ENCODE peak calls at places on chromosomes 3 and 15, in five cellular contexts. R, V, S, A and X are unnamed samples.
A peak's percentile ranks its signal among the peaks of the same experiment; 100 is the strongest.

GRCh38 chr3:65379223-65379622 is 659.5 kb downstream of the MAGI1 start:
- DNase-seq in R (no peak), V (no peak), S (no peak), A (no peak), X (no peak)

GRCh38 chr15:40320931-40321371 is 2.5 kb upstream of the INAFM2 start:
- DNase-seq in R (peak; percentile 66), V (peak; percentile 78), S (peak; percentile 69), A (no peak), X (peak; percentile 53)

GRCh38 chr3:144073698-144074097 is 102.1 kb downstream of the DIPK2A start:
- DNase-seq in R (no peak), V (no peak), S (no peak), A (no peak), X (no peak)

GRCh38 chr3:143535994-143536784 is 312.1 kb downstream of the SLC9A9 start:
- DNase-seq in R (no peak), V (no peak), S (no peak), A (peak; percentile 43), X (no peak)

GRCh38 chr3:53642211-53642610 is 147.8 kb downstream of the CACNA1D start:
- DNase-seq in R (no peak), V (no peak), S (no peak), A (no peak), X (no peak)

GRCh38 chr3:177905173-177905894 is 630.9 kb upstream of the KCNMB2 start:
- DNase-seq in R (no peak), V (no peak), S (no peak), A (no peak), X (no peak)

GRCh38 chr3:27542469-27542868 is 58.3 kb upstream of the SLC4A7 start:
- DNase-seq in R (no peak), V (no peak), S (no peak), A (no peak), X (no peak)

GRCh38 chr3:61530355-61530754 is 31.0 kb upstream of the PTPRG start:
- DNase-seq in R (peak; percentile 59), V (peak; percentile 26), S (no peak), A (no peak), X (peak; percentile 27)

GRCh38 chr3:45462522-45463262 is 74.3 kb downstream of the LARS2 start:
- DNase-seq in R (no peak), V (no peak), S (no peak), A (no peak), X (no peak)

GRCh38 chr3:14297305-14297704 is 105.1 kb upstream of the SLC6A6 start:
- DNase-seq in R (no peak), V (no peak), S (no peak), A (no peak), X (no peak)

GRCh38 chr15:89400997-89401590 is 66.5 kb upstream of the POLG start:
- DNase-seq in R (no peak), V (no peak), S (no peak), A (no peak), X (no peak)

GRCh38 chr3:188901126-188901525 is 270.6 kb upstream of the TPRG1 start:
- DNase-seq in R (no peak), V (no peak), S (no peak), A (no peak), X (no peak)

GRCh38 chr15:55873024-55873745 is 120.2 kb downstream of the NEDD4 start:
- DNase-seq in R (no peak), V (peak; percentile 10), S (no peak), A (no peak), X (no peak)

GRCh38 chr3:118478706-118479276 is 555.9 kb downstream of the IGSF11 start:
- DNase-seq in R (no peak), V (no peak), S (no peak), A (no peak), X (no peak)

GRCh38 chr3:98670020-98670419 is 76.6 kb upstream of the CPOX start:
- DNase-seq in R (no peak), V (no peak), S (no peak), A (no peak), X (no peak)

GRCh38 chr3:11539677-11540076 is 104.0 kb downstream of the VGLL4 start:
- DNase-seq in R (no peak), V (no peak), S (no peak), A (no peak), X (no peak)

GRCh38 chr3:9770276-9770812 is 597 bp upstream of the CAMK1 start:
- DNase-seq in R (peak; percentile 74), V (peak; percentile 40), S (no peak), A (no peak), X (no peak)

GRCh38 chr15:34886134-34886533 is 83.4 kb downstream of the AQR start:
- DNase-seq in R (no peak), V (no peak), S (no peak), A (no peak), X (no peak)

GRCh38 chr3:154615451-154615850 is 185.5 kb upstream of the GPR149 start:
- DNase-seq in R (no peak), V (no peak), S (no peak), A (no peak), X (no peak)

GRCh38 chr15:63997715-63998442 is 48.4 kb downstream of the DAPK2 start:
- DNase-seq in R (no peak), V (no peak), S (no peak), A (no peak), X (no peak)

GRCh38 chr3:184186902-184187207 is 856 bp downstream of the ABCF3 start:
- DNase-seq in R (no peak), V (no peak), S (no peak), A (no peak), X (no peak)

GRCh38 chr3:129184396-129184656 is 630 bp upstream of the CNBP start:
- DNase-seq in R (peak; percentile 47), V (peak; percentile 62), S (peak; percentile 24), A (no peak), X (peak; percentile 47)

GRCh38 chr15:101063212-101063611 is 144.1 kb downstream of the LRRK1 start:
- DNase-seq in R (no peak), V (no peak), S (no peak), A (no peak), X (no peak)

GRCh38 chr3:30145281-30145680 is 461.1 kb upstream of the TGFBR2 start:
- DNase-seq in R (no peak), V (no peak), S (no peak), A (no peak), X (no peak)

GRCh38 chr15:101027273-101027901 is 108.2 kb downstream of the LRRK1 start:
- DNase-seq in R (no peak), V (no peak), S (no peak), A (no peak), X (no peak)

GRCh38 chr3:29447946-29448632 is 167.2 kb downstream of the RBMS3 start:
- DNase-seq in R (no peak), V (no peak), S (no peak), A (no peak), X (no peak)

GRCh38 chr15:83378921-83379561 is 68.1 kb upstream of the SH3GL3 start:
- DNase-seq in R (no peak), V (no peak), S (no peak), A (no peak), X (no peak)

GRCh38 chr3:27568393-27568792 is 84.2 kb upstream of the SLC4A7 start:
- DNase-seq in R (no peak), V (peak; percentile 58), S (no peak), A (no peak), X (no peak)

GRCh38 chr3:71964170-71964569 is 179.2 kb upstream of the PROK2 start:
- DNase-seq in R (no peak), V (no peak), S (no peak), A (no peak), X (no peak)

GRCh38 chr15:73538123-73538522 is 95.1 kb downstream of the NPTN start:
- DNase-seq in R (no peak), V (no peak), S (no peak), A (no peak), X (no peak)

GRCh38 chr3:118802325-118803095 is 232.1 kb downstream of the IGSF11 start:
- DNase-seq in R (no peak), V (no peak), S (no peak), A (no peak), X (no peak)

GRCh38 chr3:113828605-113829004 is 10.0 kb upstream of the GRAMD1C start:
- DNase-seq in R (no peak), V (no peak), S (no peak), A (no peak), X (no peak)

GRCh38 chr3:174242311-174243041 is 616.7 kb upstream of the NAALADL2 start:
- DNase-seq in R (no peak), V (no peak), S (no peak), A (no peak), X (no peak)

GRCh38 chr3:81198766-81199165 is 562.7 kb downstream of the GBE1 start:
- DNase-seq in R (no peak), V (peak; percentile 4), S (no peak), A (no peak), X (no peak)
- TF ChIP-seq FOXM1 in R (no peak), V (no peak), S (no peak), A (no peak), X (no peak)

DNA sequence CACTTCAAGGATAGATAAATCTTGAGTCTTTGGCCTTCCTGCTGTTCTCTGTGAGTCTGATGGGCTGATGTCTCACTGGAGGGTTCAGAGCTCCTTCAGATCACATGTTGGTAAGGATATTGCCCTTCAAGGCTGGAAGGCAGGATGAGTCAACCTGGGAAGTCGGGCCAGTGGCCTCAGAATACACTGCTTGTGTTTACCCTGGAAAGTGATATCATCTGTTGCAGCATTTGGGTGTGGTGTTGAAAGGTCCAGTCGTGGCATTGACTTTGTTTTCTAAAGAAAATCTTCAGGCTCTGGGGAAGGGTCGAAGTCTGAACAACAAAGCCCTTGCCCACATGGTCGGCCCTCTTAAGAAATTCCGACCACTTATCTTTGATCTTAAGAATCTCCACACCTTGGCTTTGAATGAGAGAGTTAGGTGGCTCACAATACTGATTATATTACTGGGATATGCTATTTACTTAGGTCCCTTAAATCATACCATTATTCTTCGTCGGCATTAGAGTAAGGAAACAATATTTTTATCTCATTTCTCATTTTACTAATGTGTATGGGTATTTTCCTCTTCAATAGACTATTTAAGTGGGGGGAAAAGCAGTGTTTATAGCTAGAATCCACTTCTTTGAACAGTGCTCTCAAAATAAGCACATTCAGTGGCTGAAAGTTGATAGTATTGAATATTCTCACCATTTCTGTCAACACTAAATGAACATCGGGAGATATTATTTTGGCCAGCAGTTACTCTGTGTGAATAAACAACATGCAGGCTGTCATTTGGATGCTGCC is 303.9 kb upstream of the RASGRP1 start:
- DNase-seq in R (peak; percentile 11), V (no peak), S (no peak), A (no peak), X (no peak)
- TF ChIP-seq FOXM1 in R (no peak), V (no peak), S (no peak), A (no peak), X (no peak)

DNA sequence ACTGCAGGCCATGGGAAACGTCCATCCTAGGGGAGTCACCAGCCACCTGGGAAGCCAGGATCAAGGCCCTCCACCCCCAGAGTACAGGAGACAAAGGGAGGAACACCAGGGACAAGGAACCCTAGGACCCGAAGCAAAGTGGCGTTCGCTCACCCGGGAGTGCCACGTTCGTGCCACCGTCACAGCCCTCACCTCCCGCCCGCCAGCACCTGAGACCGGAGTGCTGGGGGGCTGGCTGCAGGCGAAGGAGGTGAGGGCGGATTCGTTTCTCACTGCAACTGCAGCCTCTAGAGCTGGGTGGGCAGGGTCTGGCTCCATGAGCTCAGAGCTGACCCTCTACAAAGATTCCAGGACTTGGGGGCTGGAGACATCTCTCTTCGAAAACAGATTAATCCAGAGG is 26.3 kb downstream of the ZDHHC19 start:
- DNase-seq in R (no peak), V (peak; percentile 10), S (no peak), A (no peak), X (no peak)
- TF ChIP-seq FOXM1 in R (no peak), V (no peak), S (no peak), A (no peak), X (no peak)

GRCh38 chr3:146577662-146578061 is 27.5 kb downstream of the PLSCR5 start:
- DNase-seq in R (peak; percentile 39), V (peak; percentile 1), S (peak; percentile 7), A (no peak), X (no peak)
- TF ChIP-seq FOXM1 in R (no peak), V (no peak), S (no peak), A (no peak), X (no peak)